ENCODE peak calls at places on chromosome 4, in six cellular contexts. E, H, Y, V, N and S are unnamed samples.

GRCh38 chr4:53118676-53119075 is 247.2 kb downstream of the SCFD2 start:
- DNase-seq in Y (no peak), V (no peak), N (no peak), E (no peak), H (no peak), S (peak)

GRCh38 chr4:79609853-79610252 is 201.8 kb upstream of the GK2 start:
- DNase-seq in N (no peak), E (no peak), V (no peak), H (no peak), Y (no peak), S (no peak)

GRCh38 chr4:40962551-40963185 is 212.9 kb downstream of the NSUN7 start:
- DNase-seq in Y (no peak), H (peak), V (no peak), E (no peak), N (no peak), S (no peak)

GRCh38 chr4:68591204-68591603 is 15.1 kb upstream of the UGT2B17 start:
- DNase-seq in H (no peak), Y (no peak), N (no peak), E (no peak), V (no peak), S (no peak)

GRCh38 chr4:2911868-2912267 is 51.3 kb downstream of the NOP14 start:
- DNase-seq in V (no peak), N (no peak), Y (no peak), E (no peak), H (no peak), S (no peak)

GRCh38 chr4:158170691-158171455 is 2.0 kb downstream of the GASK1B start:
- DNase-seq in Y (no peak), E (no peak), N (no peak), H (peak), V (no peak), S (peak)

GRCh38 chr4:160831165-160831922 is 1332.5 kb downstream of the FSTL5 start:
- DNase-seq in N (no peak), E (no peak), Y (no peak), H (no peak), V (no peak), S (no peak)

GRCh38 chr4:16122225-16122624 is 38.4 kb upstream of the PROM1 start:
- DNase-seq in N (no peak), H (no peak), Y (no peak), E (no peak), V (no peak), S (no peak)

GRCh38 chr4:38113136-38113535 is 152.9 kb downstream of the PTTG2 start:
- DNase-seq in E (no peak), Y (no peak), H (no peak), N (no peak), V (no peak), S (no peak)

GRCh38 chr4:122003335-122003734 is 51.5 kb upstream of the TRPC3 start:
- DNase-seq in Y (peak), V (peak), E (no peak), H (peak), N (no peak), S (peak)